ENCODE peak calls at places on chromosome 6, in eight cellular contexts. One of them, this sample, is unnamed.
A peak's percentile ranks its signal among the peaks of the same experiment; 100 is the strongest.

GRCh38 chr6:22598386-22598785 is 29.0 kb downstream of the HDGFL1 start:
- DNase-seq in fibroblast of mammary gland: no peak
- DNase-seq in epithelial cell of proximal tubule: no peak
- DNase-seq in pancreas: no peak
- DNase-seq in cardiac fibroblast: no peak
- DNase-seq in left ventricle myocardium inferior: no peak
- DNase-seq in mammary epithelial cell: no peak
- DNase-seq in fibroblast of pulmonary artery: peak; percentile 25
- DNase-seq in this sample: no peak

GRCh38 chr6:109769213-109769612 is 78.1 kb downstream of the FIG4 start:
- DNase-seq in epithelial cell of proximal tubule: no peak
- DNase-seq in cardiac fibroblast: no peak
- DNase-seq in left ventricle myocardium inferior: no peak
- DNase-seq in fibroblast of mammary gland: no peak
- DNase-seq in pancreas: no peak
- DNase-seq in fibroblast of pulmonary artery: no peak
- DNase-seq in mammary epithelial cell: no peak
- DNase-seq in this sample: no peak

GRCh38 chr6:154370545-154370944 is 13.9 kb upstream of the IPCEF1 start:
- DNase-seq in fibroblast of mammary gland: peak; percentile 52
- DNase-seq in fibroblast of pulmonary artery: peak; percentile 55
- DNase-seq in left ventricle myocardium inferior: no peak
- DNase-seq in cardiac fibroblast: peak; percentile 51
- DNase-seq in mammary epithelial cell: peak; percentile 14
- DNase-seq in epithelial cell of proximal tubule: no peak
- DNase-seq in pancreas: no peak
- DNase-seq in this sample: peak; percentile 39

GRCh38 chr6:108995296-108995695 is 99.3 kb downstream of the SESN1 start:
- DNase-seq in epithelial cell of proximal tubule: no peak
- DNase-seq in pancreas: no peak
- DNase-seq in left ventricle myocardium inferior: no peak
- DNase-seq in cardiac fibroblast: no peak
- DNase-seq in fibroblast of pulmonary artery: no peak
- DNase-seq in fibroblast of mammary gland: no peak
- DNase-seq in mammary epithelial cell: no peak
- DNase-seq in this sample: no peak

GRCh38 chr6:114304304-114304887 is 38.4 kb downstream of the HS3ST5 start:
- DNase-seq in pancreas: no peak
- DNase-seq in epithelial cell of proximal tubule: no peak
- DNase-seq in mammary epithelial cell: peak; percentile 1
- DNase-seq in fibroblast of pulmonary artery: peak; percentile 47
- DNase-seq in left ventricle myocardium inferior: no peak
- DNase-seq in cardiac fibroblast: peak; percentile 49
- DNase-seq in fibroblast of mammary gland: peak; percentile 24
- DNase-seq in this sample: peak; percentile 40

GRCh38 chr6:143058987-143059386 is 1.7 kb upstream of the AIG1 start:
- DNase-seq in left ventricle myocardium inferior: no peak
- DNase-seq in cardiac fibroblast: no peak
- DNase-seq in pancreas: no peak
- DNase-seq in fibroblast of mammary gland: no peak
- DNase-seq in epithelial cell of proximal tubule: no peak
- DNase-seq in fibroblast of pulmonary artery: no peak
- DNase-seq in mammary epithelial cell: no peak
- DNase-seq in this sample: no peak

GRCh38 chr6:115750292-115750691 is 310.4 kb downstream of the FRK start:
- DNase-seq in fibroblast of mammary gland: no peak
- DNase-seq in mammary epithelial cell: no peak
- DNase-seq in cardiac fibroblast: no peak
- DNase-seq in fibroblast of pulmonary artery: no peak
- DNase-seq in pancreas: no peak
- DNase-seq in epithelial cell of proximal tubule: no peak
- DNase-seq in left ventricle myocardium inferior: no peak
- DNase-seq in this sample: no peak

GRCh38 chr6:99013145-99013544 is 65.4 kb upstream of the FBXL4 start:
- DNase-seq in pancreas: no peak
- DNase-seq in left ventricle myocardium inferior: no peak
- DNase-seq in fibroblast of mammary gland: peak; percentile 93
- DNase-seq in cardiac fibroblast: peak; percentile 89
- DNase-seq in fibroblast of pulmonary artery: peak; percentile 53
- DNase-seq in mammary epithelial cell: peak; percentile 72
- DNase-seq in epithelial cell of proximal tubule: peak; percentile 100
- DNase-seq in this sample: peak; percentile 70

GRCh38 chr6:3764516-3765333 is 13.2 kb upstream of the PXDC1 start:
- DNase-seq in fibroblast of pulmonary artery: no peak
- DNase-seq in cardiac fibroblast: no peak
- DNase-seq in epithelial cell of proximal tubule: no peak
- DNase-seq in left ventricle myocardium inferior: no peak
- DNase-seq in mammary epithelial cell: no peak
- DNase-seq in fibroblast of mammary gland: no peak
- DNase-seq in pancreas: no peak
- DNase-seq in this sample: no peak

GRCh38 chr6:3876131-3876530 is 27.0 kb downstream of the FAM50B start:
- DNase-seq in mammary epithelial cell: no peak
- DNase-seq in fibroblast of mammary gland: peak; percentile 76
- DNase-seq in pancreas: no peak
- DNase-seq in cardiac fibroblast: peak; percentile 55
- DNase-seq in epithelial cell of proximal tubule: no peak
- DNase-seq in fibroblast of pulmonary artery: peak; percentile 87
- DNase-seq in left ventricle myocardium inferior: peak; percentile 61
- DNase-seq in this sample: no peak

GRCh38 chr6:25010917-25011625 is 75.3 kb upstream of the RIPOR2 start:
- DNase-seq in mammary epithelial cell: peak; percentile 41
- DNase-seq in left ventricle myocardium inferior: no peak
- DNase-seq in cardiac fibroblast: peak; percentile 71
- DNase-seq in pancreas: no peak
- DNase-seq in fibroblast of mammary gland: peak; percentile 68
- DNase-seq in epithelial cell of proximal tubule: no peak
- DNase-seq in fibroblast of pulmonary artery: peak; percentile 64
- DNase-seq in this sample: peak; percentile 44

GRCh38 chr6:122400467-122401089 is 1.1 kb downstream of the HSF2 start:
- DNase-seq in left ventricle myocardium inferior: no peak
- DNase-seq in mammary epithelial cell: peak; percentile 2
- DNase-seq in epithelial cell of proximal tubule: no peak
- DNase-seq in cardiac fibroblast: no peak
- DNase-seq in fibroblast of mammary gland: peak; percentile 12
- DNase-seq in fibroblast of pulmonary artery: no peak
- DNase-seq in pancreas: no peak
- DNase-seq in this sample: no peak

GRCh38 chr6:34654061-34654460 is 42.5 kb downstream of the ILRUN start:
- DNase-seq in pancreas: no peak
- DNase-seq in fibroblast of pulmonary artery: no peak
- DNase-seq in mammary epithelial cell: no peak
- DNase-seq in fibroblast of mammary gland: no peak
- DNase-seq in epithelial cell of proximal tubule: no peak
- DNase-seq in left ventricle myocardium inferior: no peak
- DNase-seq in cardiac fibroblast: no peak
- DNase-seq in this sample: no peak

GRCh38 chr6:29112135-29112534 is 4.3 kb downstream of the OR2J3 start:
- DNase-seq in left ventricle myocardium inferior: no peak
- DNase-seq in cardiac fibroblast: no peak
- DNase-seq in fibroblast of mammary gland: no peak
- DNase-seq in pancreas: no peak
- DNase-seq in fibroblast of pulmonary artery: no peak
- DNase-seq in epithelial cell of proximal tubule: no peak
- DNase-seq in mammary epithelial cell: no peak
- DNase-seq in this sample: no peak

GRCh38 chr6:4607793-4608192 is 168.4 kb upstream of the CDYL start:
- DNase-seq in cardiac fibroblast: no peak
- DNase-seq in epithelial cell of proximal tubule: no peak
- DNase-seq in fibroblast of pulmonary artery: no peak
- DNase-seq in fibroblast of mammary gland: no peak
- DNase-seq in mammary epithelial cell: no peak
- DNase-seq in pancreas: no peak
- DNase-seq in left ventricle myocardium inferior: no peak
- DNase-seq in this sample: no peak

GRCh38 chr6:93789532-93789931 is 370.2 kb upstream of the EPHA7 start:
- DNase-seq in mammary epithelial cell: no peak
- DNase-seq in epithelial cell of proximal tubule: no peak
- DNase-seq in pancreas: no peak
- DNase-seq in fibroblast of pulmonary artery: peak; percentile 6
- DNase-seq in left ventricle myocardium inferior: no peak
- DNase-seq in cardiac fibroblast: peak; percentile 63
- DNase-seq in fibroblast of mammary gland: peak; percentile 68
- DNase-seq in this sample: no peak

GRCh38 chr6:163010145-163010544 is 282.4 kb downstream of the PACRG start:
- DNase-seq in pancreas: no peak
- DNase-seq in fibroblast of mammary gland: no peak
- DNase-seq in fibroblast of pulmonary artery: no peak
- DNase-seq in epithelial cell of proximal tubule: no peak
- DNase-seq in mammary epithelial cell: no peak
- DNase-seq in cardiac fibroblast: no peak
- DNase-seq in left ventricle myocardium inferior: no peak
- DNase-seq in this sample: no peak

GRCh38 chr6:85419046-85419759 is 30.7 kb upstream of the NT5E start:
- DNase-seq in epithelial cell of proximal tubule: no peak
- DNase-seq in fibroblast of mammary gland: no peak
- DNase-seq in cardiac fibroblast: no peak
- DNase-seq in mammary epithelial cell: no peak
- DNase-seq in fibroblast of pulmonary artery: no peak
- DNase-seq in left ventricle myocardium inferior: no peak
- DNase-seq in pancreas: no peak
- DNase-seq in this sample: peak; percentile 19

GRCh38 chr6:25177629-25178028 is 101.5 kb upstream of the CARMIL1 start:
- DNase-seq in epithelial cell of proximal tubule: no peak
- DNase-seq in fibroblast of pulmonary artery: no peak
- DNase-seq in fibroblast of mammary gland: no peak
- DNase-seq in pancreas: no peak
- DNase-seq in cardiac fibroblast: no peak
- DNase-seq in left ventricle myocardium inferior: no peak
- DNase-seq in mammary epithelial cell: no peak
- DNase-seq in this sample: no peak

GRCh38 chr6:89084542-89084941 is 4.0 kb downstream of the PNRC1 start:
- DNase-seq in cardiac fibroblast: no peak
- DNase-seq in fibroblast of mammary gland: no peak
- DNase-seq in left ventricle myocardium inferior: no peak
- DNase-seq in epithelial cell of proximal tubule: no peak
- DNase-seq in mammary epithelial cell: no peak
- DNase-seq in fibroblast of pulmonary artery: no peak
- DNase-seq in pancreas: no peak
- DNase-seq in this sample: no peak
- H3K4me3 ChIP-seq in cardiac fibroblast: peak overlapping the region; percentile 98
- H3K4me3 ChIP-seq in fibroblast of mammary gland: no peak overlapping the region
- H3K4me3 ChIP-seq in left ventricle myocardium inferior: peak overlapping the region; percentile 99
- H3K4me3 ChIP-seq in epithelial cell of proximal tubule: no peak overlapping the region
- H3K4me3 ChIP-seq in mammary epithelial cell: no peak overlapping the region
- H3K4me3 ChIP-seq in fibroblast of pulmonary artery: peak overlapping the region; percentile 63
- H3K4me3 ChIP-seq in pancreas: peak overlapping the region; percentile 100
- H3K4me3 ChIP-seq in this sample: no peak overlapping the region

GRCh38 chr6:111846061-111846460 is 27.2 kb downstream of the FYN start:
- DNase-seq in fibroblast of mammary gland: no peak
- DNase-seq in mammary epithelial cell: no peak
- DNase-seq in pancreas: no peak
- DNase-seq in left ventricle myocardium inferior: no peak
- DNase-seq in cardiac fibroblast: no peak
- DNase-seq in epithelial cell of proximal tubule: no peak
- DNase-seq in fibroblast of pulmonary artery: no peak
- DNase-seq in this sample: no peak

GRCh38 chr6:111845441-111845871 is 27.8 kb downstream of the FYN start:
- DNase-seq in epithelial cell of proximal tubule: no peak
- DNase-seq in left ventricle myocardium inferior: no peak
- DNase-seq in fibroblast of pulmonary artery: peak; percentile 27
- DNase-seq in pancreas: no peak
- DNase-seq in fibroblast of mammary gland: no peak
- DNase-seq in cardiac fibroblast: peak; percentile 38
- DNase-seq in mammary epithelial cell: no peak
- DNase-seq in this sample: no peak

GRCh38 chr6:111843347-111844147 is 29.7 kb downstream of the FYN start:
- DNase-seq in mammary epithelial cell: no peak
- DNase-seq in epithelial cell of proximal tubule: no peak
- DNase-seq in fibroblast of pulmonary artery: no peak
- DNase-seq in cardiac fibroblast: no peak
- DNase-seq in fibroblast of mammary gland: no peak
- DNase-seq in pancreas: no peak
- DNase-seq in left ventricle myocardium inferior: no peak
- DNase-seq in this sample: no peak

GRCh38 chr6:111844376-111844775 is 28.9 kb downstream of the FYN start:
- DNase-seq in pancreas: no peak
- DNase-seq in left ventricle myocardium inferior: no peak
- DNase-seq in mammary epithelial cell: no peak
- DNase-seq in cardiac fibroblast: no peak
- DNase-seq in fibroblast of pulmonary artery: no peak
- DNase-seq in fibroblast of mammary gland: no peak
- DNase-seq in epithelial cell of proximal tubule: no peak
- DNase-seq in this sample: no peak

GRCh38 chr6:111844921-111845320 is 28.3 kb downstream of the FYN start:
- DNase-seq in fibroblast of pulmonary artery: peak; percentile 30
- DNase-seq in fibroblast of mammary gland: no peak
- DNase-seq in left ventricle myocardium inferior: no peak
- DNase-seq in mammary epithelial cell: no peak
- DNase-seq in cardiac fibroblast: no peak
- DNase-seq in epithelial cell of proximal tubule: no peak
- DNase-seq in pancreas: no peak
- DNase-seq in this sample: no peak
- TF ChIP-seq CTCF in fibroblast of pulmonary artery: peak; percentile 21
- TF ChIP-seq CTCF in fibroblast of mammary gland: no peak
- TF ChIP-seq CTCF in left ventricle myocardium inferior: peak; percentile 26
- TF ChIP-seq CTCF in mammary epithelial cell: no peak
- TF ChIP-seq CTCF in cardiac fibroblast: no peak
- TF ChIP-seq CTCF in epithelial cell of proximal tubule: peak; percentile 8
- TF ChIP-seq CTCF in pancreas: no peak
- TF ChIP-seq CTCF in this sample: no peak

DNA sequence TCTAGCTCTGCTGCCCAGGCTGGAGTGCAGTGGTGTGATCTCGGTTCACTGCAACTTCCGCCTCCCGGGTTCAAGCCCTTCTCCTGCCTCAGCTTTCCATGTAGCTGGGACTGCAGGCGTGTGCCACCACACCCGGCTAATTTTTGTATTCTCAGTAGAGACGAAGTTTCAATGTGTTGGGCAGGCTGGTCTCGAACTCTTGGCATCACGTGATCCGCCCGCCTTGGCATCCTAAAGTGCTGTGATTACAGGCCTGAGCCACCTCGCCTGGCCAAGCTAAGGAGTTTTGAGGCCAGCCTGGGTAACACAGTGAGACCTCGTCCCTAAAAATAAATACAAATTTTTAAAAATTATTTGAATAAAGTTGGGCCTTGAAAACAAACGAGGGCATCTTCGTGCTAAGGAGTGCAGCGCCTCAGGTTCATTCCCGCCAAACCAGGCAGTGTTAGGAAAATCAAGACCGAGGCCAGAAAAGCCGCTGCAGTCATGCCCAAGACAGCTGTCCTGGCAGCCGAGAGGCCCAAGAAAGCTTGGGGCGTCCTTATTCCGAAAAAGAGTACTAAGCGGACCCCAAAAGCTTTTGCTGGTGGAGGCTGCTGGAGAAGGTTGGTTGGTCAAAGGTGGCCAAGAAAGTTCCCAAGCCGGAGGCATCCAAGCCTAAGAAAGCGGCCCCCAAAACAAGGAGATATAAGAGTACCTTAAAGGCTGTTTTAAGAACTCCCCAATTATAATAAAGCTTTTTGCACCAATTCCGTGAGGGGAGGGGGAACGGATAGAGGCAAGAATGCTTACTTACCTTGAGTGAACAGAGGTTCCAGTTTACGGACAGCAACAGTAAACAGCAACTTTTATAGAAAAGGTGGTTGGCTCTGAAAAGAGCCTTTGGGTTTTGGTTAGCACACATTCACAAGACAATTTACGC is 109.0 kb downstream of the HFE start:
- DNase-seq in cardiac fibroblast: peak; percentile 52
- DNase-seq in epithelial cell of proximal tubule: no peak
- DNase-seq in mammary epithelial cell: peak; percentile 27
- DNase-seq in fibroblast of pulmonary artery: peak; percentile 7
- DNase-seq in pancreas: no peak
- DNase-seq in fibroblast of mammary gland: no peak
- DNase-seq in left ventricle myocardium inferior: no peak
- DNase-seq in this sample: peak; percentile 25
- H3K4me3 ChIP-seq in cardiac fibroblast: peak overlapping the region; percentile 72
- H3K4me3 ChIP-seq in epithelial cell of proximal tubule: peak overlapping the region; percentile 84
- H3K4me3 ChIP-seq in mammary epithelial cell: peak overlapping the region; percentile 69
- H3K4me3 ChIP-seq in fibroblast of pulmonary artery: peak overlapping the region; percentile 85
- H3K4me3 ChIP-seq in pancreas: peak overlapping the region; percentile 37
- H3K4me3 ChIP-seq in fibroblast of mammary gland: peak overlapping the region; percentile 81
- H3K4me3 ChIP-seq in left ventricle myocardium inferior: peak overlapping the region; percentile 77
- H3K4me3 ChIP-seq in this sample: peak overlapping the region; percentile 82

GRCh38 chr6:21027507-21027906 is 493.2 kb downstream of the CDKAL1 start:
- DNase-seq in cardiac fibroblast: no peak
- DNase-seq in fibroblast of mammary gland: no peak
- DNase-seq in mammary epithelial cell: no peak
- DNase-seq in pancreas: no peak
- DNase-seq in fibroblast of pulmonary artery: no peak
- DNase-seq in epithelial cell of proximal tubule: no peak
- DNase-seq in left ventricle myocardium inferior: no peak
- DNase-seq in this sample: no peak
- TF ChIP-seq CTCF in cardiac fibroblast: no peak
- TF ChIP-seq CTCF in fibroblast of mammary gland: no peak
- TF ChIP-seq CTCF in mammary epithelial cell: no peak
- TF ChIP-seq CTCF in pancreas: no peak
- TF ChIP-seq CTCF in fibroblast of pulmonary artery: no peak
- TF ChIP-seq CTCF in epithelial cell of proximal tubule: no peak
- TF ChIP-seq CTCF in left ventricle myocardium inferior: no peak
- TF ChIP-seq CTCF in this sample: no peak

This sample was measured in epithelial cell of esophagus.